ENCODE peak calls at places on chromosomes 3 and 15, in nine cellular contexts. J is sciatic nerve; Z is SK-N-SH; S is T follicular helper cell; L is DMS79 treated with DMSO at 0.1 percent for 48 hours; Y is activated CD8-positive, alpha-beta memory T cell treated with anti-CD3 and anti-CD28 coated beads for 24 hours; I is stimulated activated CD4-positive, alpha-beta T cell treated with anti-CD3 and anti-CD28 coated beads, Interleukin-12 subunit alpha, Interleukin-12 subunit beta, amount 100 ng/mL, for 4 hours; H is NCI-H2171 treated with DMSO at 0.1 percent for 48 hours; T is HuH-7. P is an unnamed sample.

GRCh38 chr15:74531144-74531811 is 9.7 kb upstream of the ARID3B start:
- DNase-seq in J (no peak), Z (no peak), S (no peak), L (no peak), Y (no peak), I (no peak), H (no peak), T (no peak), P (no peak)

GRCh38 chr3:69212411-69213160 is 90.2 kb upstream of the LMOD3 start:
- DNase-seq in J (no peak), Z (no peak), S (no peak), L (no peak), Y (no peak), I (no peak), H (no peak), T (no peak), P (no peak)

GRCh38 chr15:62035256-62035908 is 24.9 kb downstream of the VPS13C start:
- DNase-seq in J (no peak), Z (no peak), S (no peak), L (no peak), Y (no peak), I (no peak), H (no peak), T (no peak), P (no peak)

GRCh38 chr3:49769926-49770325 is 16.4 kb downstream of the IP6K1 start:
- DNase-seq in J (no peak), Z (no peak), S (no peak), L (no peak), Y (peak), I (no peak), H (no peak), T (no peak), P (no peak)

GRCh38 chr3:183148056-183148455 is 14.5 kb downstream of the LAMP3 start:
- DNase-seq in J (no peak), Z (no peak), S (no peak), L (no peak), Y (no peak), I (no peak), H (no peak), T (no peak), P (no peak)

GRCh38 chr3:149575213-149575961 is 82.4 kb downstream of the WWTR1 start:
- DNase-seq in J (no peak), Z (no peak), S (no peak), L (no peak), Y (no peak), I (no peak), H (no peak), T (no peak), P (no peak)

GRCh38 chr3:37968784-37969600 is 21.6 kb upstream of the VILL start:
- DNase-seq in J (no peak), Z (no peak), S (no peak), L (no peak), Y (no peak), I (no peak), H (no peak), T (no peak), P (no peak)

GRCh38 chr15:45454825-45455224 is 67.7 kb downstream of the SLC30A4 start:
- DNase-seq in J (peak), Z (no peak), S (peak), L (peak), Y (peak), I (peak), H (no peak), T (no peak), P (no peak)

GRCh38 chr3:61452536-61452991 is 108.8 kb upstream of the PTPRG start:
- DNase-seq in J (no peak), Z (no peak), S (no peak), L (no peak), Y (no peak), I (no peak), H (no peak), T (no peak), P (no peak)

GRCh38 chr3:13857702-13858380 is 22.0 kb downstream of the WNT7A start:
- DNase-seq in J (no peak), Z (no peak), S (no peak), L (no peak), Y (no peak), I (no peak), H (no peak), T (no peak), P (no peak)

GRCh38 chr15:98700501-98700900 is 52.2 kb downstream of the IGF1R start:
- DNase-seq in J (no peak), Z (no peak), S (no peak), L (no peak), Y (no peak), I (no peak), H (peak), T (no peak), P (no peak)

GRCh38 chr3:172675371-172676193 is 35.3 kb downstream of the NCEH1 start:
- DNase-seq in J (no peak), Z (peak), S (no peak), L (no peak), Y (no peak), I (no peak), H (peak), T (no peak), P (no peak)

GRCh38 chr3:48478631-48479555 is 25.1 kb downstream of the SHISA5 start:
- DNase-seq in J (no peak), Z (no peak), S (peak), L (no peak), Y (peak), I (no peak), H (no peak), T (no peak), P (no peak)

GRCh38 chr3:97720417-97720816 is 44.1 kb upstream of the ARL6 start:
- DNase-seq in J (no peak), Z (no peak), S (no peak), L (peak), Y (no peak), I (no peak), H (peak), T (no peak), P (no peak)

GRCh38 chr3:102687851-102688555 is 253.2 kb downstream of the ZPLD1 start:
- DNase-seq in J (no peak), Z (no peak), S (no peak), L (no peak), Y (no peak), I (no peak), H (no peak), T (no peak), P (no peak)

GRCh38 chr15:81303241-81304225 is 20.4 kb downstream of the STARD5 start:
- DNase-seq in J (no peak), Z (no peak), S (no peak), L (no peak), Y (peak), I (no peak), H (no peak), T (no peak), P (no peak)

GRCh38 chr15:66563126-66563525 is 2.7 kb downstream of the LCTL start:
- DNase-seq in J (no peak), Z (no peak), S (no peak), L (no peak), Y (no peak), I (no peak), H (no peak), T (no peak), P (no peak)

GRCh38 chr3:102156426-102156825 is 278.4 kb upstream of the ZPLD1 start:
- DNase-seq in J (no peak), Z (no peak), S (no peak), L (no peak), Y (no peak), I (no peak), H (no peak), T (no peak), P (no peak)

GRCh38 chr15:62952969-62953368 is 89.6 kb upstream of the TPM1 start:
- DNase-seq in J (no peak), Z (no peak), S (no peak), L (no peak), Y (no peak), I (no peak), H (no peak), T (no peak), P (no peak)

GRCh38 chr15:62989366-62990055 is 53.0 kb upstream of the TPM1 start:
- DNase-seq in J (no peak), Z (no peak), S (no peak), L (no peak), Y (no peak), I (no peak), H (no peak), T (no peak), P (no peak)

GRCh38 chr15:40232625-40233070 is 6.2 kb upstream of the PAK6 start:
- DNase-seq in J (no peak), Z (no peak), S (no peak), L (peak), Y (no peak), I (no peak), H (peak), T (no peak), P (no peak)